ENCODE peak calls at places on chromosomes 4 and X, in five cellular contexts. One of them, this sample, is unnamed.

GRCh38 chr4:72604324-72604723 is 35.3 kb upstream of the ADAMTS3 start:
- DNase-seq in keratinocyte: no peak
- DNase-seq in heart left ventricle: no peak
- DNase-seq in right atrium auricular region: no peak
- DNase-seq in thoracic aorta: no peak
- DNase-seq in this sample: no peak

GRCh38 chr4:95549246-95550138 is 719 bp upstream of the UNC5C start:
- DNase-seq in keratinocyte: no peak
- DNase-seq in heart left ventricle: peak
- DNase-seq in right atrium auricular region: peak
- DNase-seq in thoracic aorta: no peak
- DNase-seq in this sample: peak

GRCh38 chrX:75623535-75623934 is 100.7 kb upstream of the ZDHHC15 start:
- DNase-seq in keratinocyte: no peak
- DNase-seq in heart left ventricle: no peak
- DNase-seq in right atrium auricular region: no peak
- DNase-seq in thoracic aorta: no peak
- DNase-seq in this sample: no peak

GRCh38 chr4:150518559-150518958 is 63.4 kb upstream of the MAB21L2 start:
- DNase-seq in keratinocyte: no peak
- DNase-seq in heart left ventricle: no peak
- DNase-seq in right atrium auricular region: no peak
- DNase-seq in thoracic aorta: no peak
- DNase-seq in this sample: no peak

GRCh38 chr4:159242427-159242826 is 139.5 kb downstream of the RAPGEF2 start:
- DNase-seq in keratinocyte: no peak
- DNase-seq in heart left ventricle: no peak
- DNase-seq in right atrium auricular region: no peak
- DNase-seq in thoracic aorta: no peak
- DNase-seq in this sample: no peak

GRCh38 chr4:126916626-126917140 is 716.1 kb upstream of the INTU start:
- DNase-seq in keratinocyte: no peak
- DNase-seq in heart left ventricle: no peak
- DNase-seq in right atrium auricular region: no peak
- DNase-seq in thoracic aorta: no peak
- DNase-seq in this sample: no peak

GRCh38 chrX:149940015-149940716 is 1.9 kb upstream of the EOLA2 start:
- DNase-seq in keratinocyte: peak
- DNase-seq in heart left ventricle: peak
- DNase-seq in right atrium auricular region: peak
- DNase-seq in thoracic aorta: peak
- DNase-seq in this sample: peak

GRCh38 chr4:129179276-129179675 is 83.3 kb downstream of the C4orf33 start:
- DNase-seq in keratinocyte: no peak
- DNase-seq in heart left ventricle: no peak
- DNase-seq in right atrium auricular region: no peak
- DNase-seq in thoracic aorta: no peak
- DNase-seq in this sample: no peak

GRCh38 chrX:38426785-38427184 is 74.4 kb downstream of the OTC start:
- DNase-seq in keratinocyte: no peak
- DNase-seq in heart left ventricle: no peak
- DNase-seq in right atrium auricular region: no peak
- DNase-seq in thoracic aorta: no peak
- DNase-seq in this sample: no peak

GRCh38 chr4:74092957-74093356 is 6.0 kb downstream of the CXCL2 start:
- DNase-seq in keratinocyte: no peak
- DNase-seq in heart left ventricle: no peak
- DNase-seq in right atrium auricular region: no peak
- DNase-seq in thoracic aorta: no peak
- DNase-seq in this sample: no peak

GRCh38 chr4:36551697-36552214 is 270.3 kb downstream of the DTHD1 start:
- DNase-seq in keratinocyte: peak
- DNase-seq in heart left ventricle: no peak
- DNase-seq in right atrium auricular region: no peak
- DNase-seq in thoracic aorta: no peak
- DNase-seq in this sample: no peak

GRCh38 chr4:73718375-73719373 is 21.7 kb upstream of the CXCL8 start:
- DNase-seq in keratinocyte: no peak
- DNase-seq in heart left ventricle: no peak
- DNase-seq in right atrium auricular region: no peak
- DNase-seq in thoracic aorta: no peak
- DNase-seq in this sample: no peak

GRCh38 chr4:100422911-100423310 is 94.9 kb downstream of the EMCN start:
- DNase-seq in keratinocyte: no peak
- DNase-seq in heart left ventricle: no peak
- DNase-seq in right atrium auricular region: no peak
- DNase-seq in thoracic aorta: no peak
- DNase-seq in this sample: no peak

GRCh38 chr4:141899541-141899940 is 263.2 kb downstream of the IL15 start:
- DNase-seq in keratinocyte: no peak
- DNase-seq in heart left ventricle: no peak
- DNase-seq in right atrium auricular region: no peak
- DNase-seq in thoracic aorta: no peak
- DNase-seq in this sample: no peak

GRCh38 chrX:47637546-47638195 is 7.9 kb upstream of the CFP start:
- DNase-seq in keratinocyte: no peak
- DNase-seq in heart left ventricle: peak
- DNase-seq in right atrium auricular region: no peak
- DNase-seq in thoracic aorta: no peak
- DNase-seq in this sample: no peak

GRCh38 chr4:152981278-152981677 is 45.2 kb downstream of the FHDC1 start:
- DNase-seq in keratinocyte: no peak
- DNase-seq in heart left ventricle: no peak
- DNase-seq in right atrium auricular region: no peak
- DNase-seq in thoracic aorta: no peak
- DNase-seq in this sample: no peak

GRCh38 chr4:184234155-184234554 is 16.5 kb upstream of the ENPP6 start:
- DNase-seq in keratinocyte: no peak
- DNase-seq in heart left ventricle: no peak
- DNase-seq in right atrium auricular region: no peak
- DNase-seq in thoracic aorta: no peak
- DNase-seq in this sample: no peak

GRCh38 chr4:23015821-23016220 is 323.1 kb downstream of the GBA3 start:
- DNase-seq in keratinocyte: no peak
- DNase-seq in heart left ventricle: no peak
- DNase-seq in right atrium auricular region: no peak
- DNase-seq in thoracic aorta: no peak
- DNase-seq in this sample: no peak

GRCh38 chr4:100984901-100985300 is 362.4 kb downstream of the PPP3CA start:
- DNase-seq in keratinocyte: no peak
- DNase-seq in heart left ventricle: no peak
- DNase-seq in right atrium auricular region: no peak
- DNase-seq in thoracic aorta: no peak
- DNase-seq in this sample: no peak

GRCh38 chrX:10471426-10471825 is 149.0 kb downstream of the MID1 start:
- DNase-seq in keratinocyte: no peak
- DNase-seq in heart left ventricle: no peak
- DNase-seq in right atrium auricular region: no peak
- DNase-seq in thoracic aorta: no peak
- DNase-seq in this sample: no peak

GRCh38 chr4:173436866-173437265 is 38.0 kb upstream of the SCRG1 start:
- DNase-seq in keratinocyte: no peak
- DNase-seq in heart left ventricle: no peak
- DNase-seq in right atrium auricular region: no peak
- DNase-seq in thoracic aorta: no peak
- DNase-seq in this sample: no peak

GRCh38 chr4:84740071-84740470 is 157.1 kb downstream of the CDS1 start:
- DNase-seq in keratinocyte: no peak
- DNase-seq in heart left ventricle: no peak
- DNase-seq in right atrium auricular region: no peak
- DNase-seq in thoracic aorta: no peak
- DNase-seq in this sample: no peak

GRCh38 chr4:105520819-105521790 is 31.3 kb upstream of the ARHGEF38 start:
- DNase-seq in keratinocyte: no peak
- DNase-seq in heart left ventricle: no peak
- DNase-seq in right atrium auricular region: no peak
- DNase-seq in thoracic aorta: no peak
- DNase-seq in this sample: no peak

GRCh38 chrX:46642145-46642544 is 68.6 kb downstream of the CHST7 start:
- DNase-seq in keratinocyte: no peak
- DNase-seq in heart left ventricle: peak
- DNase-seq in right atrium auricular region: no peak
- DNase-seq in thoracic aorta: no peak
- DNase-seq in this sample: no peak

GRCh38 chr4:124111922-124112321 is 600.6 kb downstream of the ANKRD50 start:
- DNase-seq in keratinocyte: no peak
- DNase-seq in heart left ventricle: no peak
- DNase-seq in right atrium auricular region: no peak
- DNase-seq in thoracic aorta: no peak
- DNase-seq in this sample: no peak

GRCh38 chrX:100635040-100635439 is 1.6 kb downstream of the TSPAN6 start:
- DNase-seq in keratinocyte: no peak
- DNase-seq in heart left ventricle: no peak
- DNase-seq in right atrium auricular region: no peak
- DNase-seq in thoracic aorta: no peak
- DNase-seq in this sample: no peak

GRCh38 chr4:7842384-7843279 is 97.0 kb downstream of the AFAP1 start:
- DNase-seq in keratinocyte: peak
- DNase-seq in heart left ventricle: peak
- DNase-seq in right atrium auricular region: peak
- DNase-seq in thoracic aorta: peak
- DNase-seq in this sample: peak

GRCh38 chr4:42865572-42866189 is 26.8 kb upstream of the GRXCR1 start:
- DNase-seq in keratinocyte: no peak
- DNase-seq in heart left ventricle: no peak
- DNase-seq in right atrium auricular region: peak
- DNase-seq in thoracic aorta: no peak
- DNase-seq in this sample: no peak

GRCh38 chr4:144295286-144295995 is 154.9 kb upstream of the GYPA start:
- DNase-seq in keratinocyte: no peak
- DNase-seq in heart left ventricle: no peak
- DNase-seq in right atrium auricular region: no peak
- DNase-seq in thoracic aorta: no peak
- DNase-seq in this sample: no peak

GRCh38 chrX:107654778-107655761 is 26.8 kb downstream of the PRPS1 start:
- DNase-seq in keratinocyte: peak
- DNase-seq in heart left ventricle: peak
- DNase-seq in right atrium auricular region: peak
- DNase-seq in thoracic aorta: no peak
- DNase-seq in this sample: peak

GRCh38 chrX:43661521-43662240 is 5.6 kb downstream of the MAOA start:
- DNase-seq in keratinocyte: no peak
- DNase-seq in heart left ventricle: no peak
- DNase-seq in right atrium auricular region: no peak
- DNase-seq in thoracic aorta: no peak
- DNase-seq in this sample: no peak

GRCh38 chr4:147732516-147733193 is 767 bp downstream of the ARHGAP10 start:
- DNase-seq in keratinocyte: no peak
- DNase-seq in heart left ventricle: peak
- DNase-seq in right atrium auricular region: no peak
- DNase-seq in thoracic aorta: no peak
- DNase-seq in this sample: peak

GRCh38 chr4:140136509-140136908 is 17.5 kb downstream of the MAML3 start:
- DNase-seq in keratinocyte: no peak
- DNase-seq in heart left ventricle: no peak
- DNase-seq in right atrium auricular region: no peak
- DNase-seq in thoracic aorta: no peak
- DNase-seq in this sample: no peak

DNA sequence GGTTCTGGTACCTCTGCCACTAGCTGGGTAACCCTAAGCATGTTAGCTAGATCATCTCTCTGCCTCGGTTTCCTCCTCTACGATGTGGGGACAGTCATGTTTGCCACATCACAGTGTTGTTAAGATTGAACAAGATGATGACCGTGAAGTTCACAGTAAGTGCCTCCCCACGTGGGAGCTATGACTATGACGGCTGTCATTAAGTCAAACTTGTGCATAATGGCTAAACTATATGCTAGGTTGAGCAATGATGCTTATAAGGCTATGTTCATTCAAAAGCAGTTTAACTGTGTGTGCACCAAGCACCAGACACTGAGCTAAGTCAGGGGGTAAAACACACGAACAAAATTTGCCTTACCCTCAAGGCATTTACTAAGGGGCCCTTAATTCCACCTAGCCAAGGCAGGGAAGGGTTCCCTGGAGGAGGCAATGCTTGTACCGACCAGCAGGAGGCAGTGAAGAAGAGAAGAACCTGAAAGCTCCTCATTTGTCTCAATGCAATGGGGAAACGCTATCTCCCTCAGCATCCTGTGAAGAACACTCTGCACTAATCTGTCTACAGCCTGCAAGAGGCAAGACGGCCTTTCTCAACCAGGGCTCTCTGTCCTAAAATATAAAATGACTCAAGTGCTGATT is 52.9 kb downstream of the MAP7D2 start:
- DNase-seq in keratinocyte: no peak
- DNase-seq in heart left ventricle: no peak
- DNase-seq in right atrium auricular region: no peak
- DNase-seq in thoracic aorta: no peak
- DNase-seq in this sample: no peak
- TF ChIP-seq CTCF in keratinocyte: peak
- TF ChIP-seq CTCF in heart left ventricle: no peak
- TF ChIP-seq CTCF in right atrium auricular region: no peak
- TF ChIP-seq CTCF in thoracic aorta: no peak
- TF ChIP-seq CTCF in this sample: no peak

GRCh38 chrX:259692-260355 is 21.4 kb upstream of the PLCXD1 start:
- DNase-seq in keratinocyte: no peak
- DNase-seq in heart left ventricle: no peak
- DNase-seq in right atrium auricular region: no peak
- DNase-seq in thoracic aorta: no peak
- DNase-seq in this sample: peak
- H3K27ac ChIP-seq in keratinocyte: no peak
- H3K27ac ChIP-seq in heart left ventricle: no peak
- H3K27ac ChIP-seq in right atrium auricular region: no peak
- H3K27ac ChIP-seq in thoracic aorta: no peak
- H3K27ac ChIP-seq in this sample: no peak

DNA sequence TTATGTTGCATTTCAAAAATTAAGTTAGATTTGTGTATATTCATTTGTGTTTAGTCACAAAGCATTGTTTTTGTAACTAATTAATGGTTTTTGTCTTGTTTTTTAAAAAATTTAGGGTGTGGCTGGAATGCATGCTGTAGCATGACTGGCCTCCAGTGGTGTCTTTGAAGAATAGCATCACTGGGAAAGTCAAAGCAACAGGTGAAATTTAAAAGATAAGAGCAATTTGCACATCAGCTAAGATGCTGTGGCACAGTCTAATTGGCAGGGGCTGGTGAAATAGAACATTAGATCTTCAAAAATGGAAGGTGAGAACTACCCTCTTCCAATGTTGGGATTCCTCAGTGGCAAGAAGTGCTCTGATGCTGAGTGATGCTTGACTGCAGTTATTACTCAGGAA is 45.3 kb downstream of the ANK2 start:
- DNase-seq in keratinocyte: no peak
- DNase-seq in heart left ventricle: no peak
- DNase-seq in right atrium auricular region: no peak
- DNase-seq in thoracic aorta: no peak
- DNase-seq in this sample: no peak
- TF ChIP-seq CTCF in keratinocyte: peak
- TF ChIP-seq CTCF in heart left ventricle: peak
- TF ChIP-seq CTCF in right atrium auricular region: peak
- TF ChIP-seq CTCF in thoracic aorta: no peak
- TF ChIP-seq CTCF in this sample: peak

DNA sequence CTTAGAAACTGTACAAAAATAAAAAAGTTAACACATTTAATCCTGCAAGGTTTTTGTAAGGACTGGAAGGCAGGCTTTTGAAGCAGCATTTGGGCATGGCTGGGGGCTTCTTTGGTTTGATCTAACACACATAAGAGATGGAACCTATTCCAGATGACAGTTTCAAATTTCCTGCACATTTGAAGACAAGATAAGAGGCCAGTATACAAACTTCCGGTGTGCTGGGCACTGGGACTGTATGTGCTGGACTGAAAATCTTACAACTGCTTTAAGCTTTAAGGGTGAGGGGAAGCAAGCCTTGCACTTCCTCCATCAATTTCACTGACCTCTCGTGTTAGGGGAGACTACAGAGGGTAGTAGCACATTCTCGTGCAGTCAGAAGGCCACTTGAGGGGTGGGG is 122.9 kb downstream of the AMMECR1 start:
- DNase-seq in keratinocyte: no peak
- DNase-seq in heart left ventricle: no peak
- DNase-seq in right atrium auricular region: no peak
- DNase-seq in thoracic aorta: no peak
- DNase-seq in this sample: no peak
- H3K27ac ChIP-seq in keratinocyte: no peak
- H3K27ac ChIP-seq in heart left ventricle: no peak
- H3K27ac ChIP-seq in right atrium auricular region: no peak
- H3K27ac ChIP-seq in thoracic aorta: no peak
- H3K27ac ChIP-seq in this sample: no peak